ENCODE peak calls at places on chromosomes 3 and 15, in five cellular contexts. F is body of pancreas; B is activated T-cell treated with anti-CD3 and anti-CD28 coated beads, Interleukin-2, amount 50 U/mL, for 4 hours; N is activated CD8-positive, alpha-beta T cell treated with anti-CD3 and anti-CD28 coated beads for 36 hours; Y is pancreas. M is an unnamed sample.

GRCh38 chr3:58090351-58090750 is 82.1 kb downstream of the FLNB start:
- ATAC-seq in B (no peak), F (no peak), N (no peak), Y (no peak), M (no peak)

GRCh38 chr3:15299036-15299435 is 33.4 kb downstream of the SH3BP5 start:
- ATAC-seq in N (no peak), B (no peak), Y (peak), F (peak), M (no peak)

GRCh38 chr3:14480207-14481017 is 59.7 kb downstream of the GRIP2 start:
- ATAC-seq in N (no peak), B (no peak), Y (peak), F (peak), M (peak)

GRCh38 chr3:72123908-72124441 is 339.0 kb upstream of the PROK2 start:
- ATAC-seq in F (peak), Y (peak), B (peak), N (no peak), M (peak)

GRCh38 chr3:62073038-62073437 is 300.3 kb downstream of the FEZF2 start:
- ATAC-seq in F (no peak), Y (no peak), N (no peak), B (no peak), M (no peak)

GRCh38 chr3:24069045-24069444 is 124.0 kb downstream of the NR1D2 start:
- ATAC-seq in B (no peak), Y (peak), F (no peak), N (no peak), M (no peak)

GRCh38 chr15:82828064-82828463 is 18.6 kb downstream of the WHAMM start:
- ATAC-seq in Y (peak), B (peak), N (no peak), F (peak), M (peak)

GRCh38 chr3:146504546-146505197 is 35.3 kb upstream of the PLSCR2 start:
- ATAC-seq in N (no peak), Y (no peak), F (no peak), B (no peak), M (no peak)

GRCh38 chr15:42605281-42605744 is 29.9 kb downstream of the STARD9 start:
- ATAC-seq in N (peak), B (no peak), F (no peak), Y (peak), M (peak)

GRCh38 chr15:58546635-58547627 is 115.1 kb downstream of the LIPC start:
- ATAC-seq in N (no peak), B (no peak), Y (peak), F (peak), M (peak)

GRCh38 chr15:58109419-58109818 is 28.8 kb upstream of the AQP9 start:
- ATAC-seq in F (no peak), B (no peak), N (no peak), Y (no peak), M (no peak)